ENCODE peak calls at places on chromosomes 1 and 21, in six cellular contexts. O, F, W, I, R and D are unnamed samples.

GRCh38 chr1:91404151-91405012 is at the start of gene HFM1:
- DNase-seq in O (peak), F (peak), W (peak), I (peak), R (no peak), D (peak)

GRCh38 chr1:157880621-157881020 is 39.0 kb upstream of the CD5L start:
- DNase-seq in O (no peak), F (no peak), W (no peak), I (peak), R (no peak), D (no peak)

GRCh38 chr1:32716312-32717126 is 13.9 kb upstream of the SYNC start:
- DNase-seq in O (peak), F (no peak), W (peak), I (peak), R (peak), D (no peak)

GRCh38 chr21:42362198-42362597 is 4.1 kb downstream of the TFF1 start:
- DNase-seq in O (no peak), F (no peak), W (no peak), I (no peak), R (no peak), D (no peak)

GRCh38 chr1:14853518-14853917 is 255.0 kb downstream of the KAZN start:
- DNase-seq in O (no peak), F (no peak), W (no peak), I (no peak), R (no peak), D (no peak)

GRCh38 chr21:38352536-38353219 is 95.9 kb downstream of the KCNJ15 start:
- DNase-seq in O (peak), F (peak), W (peak), I (peak), R (no peak), D (peak)

GRCh38 chr1:158654570-158654969 is 31.9 kb downstream of the SPTA1 start:
- DNase-seq in O (no peak), F (no peak), W (no peak), I (peak), R (no peak), D (no peak)

GRCh38 chr1:161989108-161989507 is 34.6 kb downstream of the OLFML2B start:
- DNase-seq in O (no peak), F (peak), W (no peak), I (no peak), R (no peak), D (peak)

GRCh38 chr21:36854391-36854790 is 112.1 kb downstream of the HLCS start:
- DNase-seq in O (peak), F (peak), W (peak), I (peak), R (peak), D (peak)

GRCh38 chr1:180415985-180416633 is 86.3 kb downstream of the ACBD6 start:
- DNase-seq in O (no peak), F (peak), W (peak), I (peak), R (no peak), D (peak)

GRCh38 chr1:32733573-32734321 is 31.2 kb upstream of the SYNC start:
- DNase-seq in O (no peak), F (peak), W (peak), I (no peak), R (no peak), D (peak)

GRCh38 chr1:172826096-172826741 is 167.3 kb downstream of the FASLG start:
- DNase-seq in O (no peak), F (peak), W (no peak), I (peak), R (no peak), D (peak)

GRCh38 chr21:38811257-38811656 is 5.5 kb downstream of the ETS2 start:
- DNase-seq in O (peak), F (peak), W (no peak), I (peak), R (no peak), D (peak)

GRCh38 chr1:170790651-170791071 is 126.7 kb downstream of the PRRX1 start:
- DNase-seq in O (no peak), F (no peak), W (no peak), I (no peak), R (no peak), D (peak)

GRCh38 chr1:30974536-30974935 is 66.0 kb upstream of the SDC3 start:
- DNase-seq in O (no peak), F (no peak), W (no peak), I (no peak), R (no peak), D (no peak)

GRCh38 chr1:27656157-27656893 is 15.7 kb downstream of the IFI6 start:
- DNase-seq in O (peak), F (peak), W (no peak), I (no peak), R (peak), D (peak)

GRCh38 chr1:186308264-186309060 is 66.6 kb downstream of the TPR start:
- DNase-seq in O (no peak), F (no peak), W (no peak), I (no peak), R (no peak), D (no peak)
- H4K91ac ChIP-seq in O (no peak), F (no peak), W (no peak), I (no peak), R (no peak), D (no peak)

GRCh38 chr1:20454004-20454403 is 32.0 kb downstream of the CAMK2N1 start:
- DNase-seq in O (no peak), F (no peak), W (no peak), I (no peak), R (no peak), D (no peak)
- H4K91ac ChIP-seq in O (no peak), F (peak), W (peak), I (no peak), R (peak), D (no peak)

GRCh38 chr1:226589008-226589733 is 40.6 kb downstream of the STUM start:
- DNase-seq in O (no peak), F (no peak), W (no peak), I (no peak), R (no peak), D (no peak)

GRCh38 chr1:226590626-226591025 is 42.1 kb downstream of the STUM start:
- DNase-seq in O (no peak), F (no peak), W (no peak), I (no peak), R (no peak), D (no peak)

GRCh38 chr1:226586116-226586515 is 37.6 kb downstream of the STUM start:
- DNase-seq in O (no peak), F (no peak), W (no peak), I (no peak), R (no peak), D (no peak)

GRCh38 chr1:226586650-226587443 is 38.3 kb downstream of the STUM start:
- DNase-seq in O (no peak), F (no peak), W (no peak), I (no peak), R (no peak), D (no peak)

GRCh38 chr1:226588484-226588883 is 39.9 kb downstream of the STUM start:
- DNase-seq in O (no peak), F (no peak), W (no peak), I (no peak), R (no peak), D (no peak)
- H4K91ac ChIP-seq in O (no peak), F (no peak), W (no peak), I (no peak), R (no peak), D (no peak)

GRCh38 chr1:222994506-222995229 is 148.4 kb downstream of the TLR5 start:
- DNase-seq in O (no peak), F (peak), W (no peak), I (peak), R (no peak), D (peak)
- H4K91ac ChIP-seq in O (no peak), F (no peak), W (no peak), I (no peak), R (no peak), D (no peak)

GRCh38 chr1:74737360-74737759 is 4.4 kb downstream of the TYW3 start:
- DNase-seq in O (no peak), F (no peak), W (no peak), I (no peak), R (no peak), D (no peak)
- H4K91ac ChIP-seq in O (no peak), F (no peak), W (no peak), I (no peak), R (no peak), D (no peak)

GRCh38 chr1:3636080-3636479 is 11.3 kb downstream of the TPRG1L start:
- DNase-seq in O (no peak), F (no peak), W (no peak), I (no peak), R (no peak), D (no peak)
- H4K91ac ChIP-seq in O (no peak), F (no peak), W (no peak), I (no peak), R (no peak), D (no peak)

GRCh38 chr1:23795676-23796465 is 4.7 kb downstream of the GALE start:
- DNase-seq in O (no peak), F (no peak), W (no peak), I (no peak), R (no peak), D (no peak)
- H4K91ac ChIP-seq in O (no peak), F (peak), W (no peak), I (no peak), R (no peak), D (no peak)

GRCh38 chr1:38027201-38028104 is 14.9 kb downstream of the UTP11 start:
- DNase-seq in O (no peak), F (no peak), W (no peak), I (no peak), R (no peak), D (no peak)

GRCh38 chr1:38022810-38023209 is 10.3 kb downstream of the UTP11 start:
- DNase-seq in O (no peak), F (no peak), W (no peak), I (no peak), R (no peak), D (no peak)

GRCh38 chr1:38026592-38027200 is 14.2 kb downstream of the UTP11 start:
- DNase-seq in O (peak), F (peak), W (no peak), I (peak), R (no peak), D (peak)

GRCh38 chr1:38025664-38026063 is 13.1 kb downstream of the UTP11 start:
- DNase-seq in O (no peak), F (no peak), W (no peak), I (no peak), R (no peak), D (no peak)

DNA sequence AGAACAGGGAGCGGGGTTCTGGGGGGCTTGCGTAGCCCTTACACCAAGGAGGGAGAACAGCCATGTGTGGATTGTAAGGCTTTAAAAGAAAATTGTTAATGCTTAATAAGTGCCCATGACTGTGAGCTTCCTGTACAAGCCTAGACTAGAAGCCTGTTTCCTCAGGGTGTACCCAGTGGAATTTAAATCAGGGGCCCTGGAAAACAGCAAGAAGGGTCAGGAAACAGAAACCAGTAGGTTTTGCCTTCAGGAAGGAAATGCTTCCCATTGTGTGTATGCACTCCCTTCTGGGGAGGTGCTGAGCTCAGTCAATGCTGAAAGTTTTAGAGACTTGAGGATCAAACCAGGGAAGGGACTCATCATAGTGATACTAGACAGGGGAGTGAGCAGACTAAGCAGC is 12.7 kb downstream of the UTP11 start:
- DNase-seq in O (no peak), F (no peak), W (no peak), I (no peak), R (no peak), D (no peak)
- H4K91ac ChIP-seq in O (no peak), F (no peak), W (no peak), I (no peak), R (no peak), D (no peak)

GRCh38 chr1:6743189-6744101 is 41.8 kb upstream of the CAMTA1 start:
- DNase-seq in O (peak), F (peak), W (no peak), I (no peak), R (no peak), D (peak)

GRCh38 chr1:6734579-6735397 is 33.2 kb upstream of the DNAJC11 start:
- DNase-seq in O (no peak), F (peak), W (no peak), I (peak), R (no peak), D (peak)

GRCh38 chr1:6738987-6739386 is 37.4 kb upstream of the DNAJC11 start:
- DNase-seq in O (no peak), F (no peak), W (no peak), I (no peak), R (no peak), D (no peak)
- H4K91ac ChIP-seq in O (no peak), F (no peak), W (no peak), I (no peak), R (no peak), D (no peak)

GRCh38 chr1:24118410-24119242 is 6.7 kb upstream of the MYOM3 start:
- DNase-seq in O (no peak), F (no peak), W (no peak), I (no peak), R (no peak), D (no peak)

GRCh38 chr1:24120965-24121364 is 9.0 kb upstream of the MYOM3 start:
- DNase-seq in O (no peak), F (no peak), W (no peak), I (no peak), R (no peak), D (no peak)

GRCh38 chr1:24121406-24121805 is 9.5 kb upstream of the MYOM3 start:
- DNase-seq in O (no peak), F (no peak), W (no peak), I (no peak), R (no peak), D (no peak)

GRCh38 chr1:24119489-24119858 is 7.5 kb upstream of the MYOM3 start:
- DNase-seq in O (no peak), F (no peak), W (no peak), I (no peak), R (no peak), D (no peak)

DNA sequence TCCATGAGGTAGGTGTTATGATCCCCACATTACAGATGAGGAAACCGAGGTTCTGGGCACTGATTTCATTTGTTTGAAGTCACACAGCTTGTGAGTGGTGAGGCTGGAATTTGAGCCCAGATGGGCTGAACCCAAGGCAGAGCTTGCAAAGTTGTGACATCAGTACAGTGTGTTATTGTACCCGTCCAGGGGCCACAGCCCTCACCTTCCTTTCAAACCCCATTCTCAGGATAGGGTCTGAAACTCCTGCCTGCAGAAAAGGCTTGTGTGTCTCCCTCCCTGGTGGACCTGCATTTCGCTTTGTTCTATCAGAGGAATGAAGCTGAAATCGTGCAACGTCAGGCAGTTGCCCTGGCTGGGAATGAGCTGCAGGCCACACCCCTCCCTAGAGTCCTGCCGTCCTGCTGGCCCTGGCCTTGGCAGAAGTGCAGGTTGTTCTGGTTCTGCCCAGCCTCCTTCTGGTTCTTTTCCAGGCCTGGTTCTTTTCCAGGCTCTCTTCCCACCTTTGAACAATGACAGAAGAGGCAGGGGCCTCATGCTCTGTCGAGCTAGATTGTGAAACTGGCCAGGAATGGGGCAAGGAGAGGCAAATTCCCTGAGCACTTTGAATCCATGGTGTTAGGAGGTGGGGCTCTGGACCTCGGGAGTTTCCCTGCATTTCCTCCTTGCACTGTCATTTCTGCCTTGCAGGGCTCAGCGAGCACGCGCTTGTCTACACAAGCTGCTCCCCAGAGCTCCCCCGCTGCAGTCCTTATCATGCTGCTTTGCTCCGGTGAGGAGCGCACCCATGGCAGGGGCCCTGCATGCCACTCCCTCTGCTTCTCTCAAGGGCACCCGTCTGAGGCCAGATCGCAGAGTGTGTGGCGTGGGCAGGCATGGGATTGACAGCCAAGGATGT is 8.2 kb upstream of the MYOM3 start:
- DNase-seq in O (no peak), F (peak), W (no peak), I (peak), R (no peak), D (peak)
- H4K91ac ChIP-seq in O (no peak), F (no peak), W (no peak), I (peak), R (no peak), D (no peak)